ENCODE peak calls at places on chromosomes 12 and 14, in four cellular contexts. A, H, O and W are unnamed samples.

GRCh38 chr12:113684053-113684907 is 212.6 kb upstream of the LHX5 start:
- DNase-seq in A (no peak), H (no peak), O (no peak), W (no peak)

GRCh38 chr14:34324363-34324795 is 137.7 kb downstream of the SPTSSA start:
- DNase-seq in A (no peak), H (peak; percentile 27), O (no peak), W (no peak)

GRCh38 chr14:91291786-91292405 is 47.4 kb upstream of the GPR68 start:
- DNase-seq in A (no peak), H (no peak), O (no peak), W (no peak)

GRCh38 chr14:68157971-68158371 is 338.4 kb downstream of the RAD51B start:
- DNase-seq in A (no peak), H (no peak), O (no peak), W (no peak)

GRCh38 chr14:61460063-61460462 is 138.7 kb downstream of the PRKCH start:
- DNase-seq in A (no peak), H (no peak), O (no peak), W (no peak)

GRCh38 chr14:64910847-64911495 is 3.3 kb upstream of the CHURC1 start:
- DNase-seq in A (no peak), H (peak; percentile 39), O (no peak), W (no peak)

GRCh38 chr12:29566441-29566840 is 69.0 kb upstream of the OVCH1 start:
- DNase-seq in A (no peak), H (no peak), O (no peak), W (no peak)

GRCh38 chr12:80807640-80808288 is 91.1 kb downstream of the MYF5 start:
- DNase-seq in A (no peak), H (no peak), O (no peak), W (no peak)

GRCh38 chr12:117114784-117115183 is 15.6 kb upstream of the TESC start:
- DNase-seq in A (no peak), H (no peak), O (no peak), W (no peak)

GRCh38 chr12:117853600-117853999 is 115.2 kb downstream of the KSR2 start:
- DNase-seq in A (no peak), H (no peak), O (no peak), W (no peak)

GRCh38 chr12:46386877-46387629 is 14.5 kb upstream of the SLC38A2 start:
- DNase-seq in A (peak; percentile 66), H (no peak), O (peak; percentile 51), W (peak; percentile 67)